ENCODE peak calls at places on chromosomes 1 and 21, in ten cellular contexts. Y, B, W, K, R, U, Q, G, S and L are unnamed samples.

GRCh38 chr1:15110867-15111230 is 42.7 kb upstream of the TMEM51 start:
- DNase-seq in Y (no peak), B (no peak), W (no peak), K (no peak), R (no peak), U (no peak), Q (no peak), G (no peak), S (no peak), L (no peak)

GRCh38 chr1:171566467-171566866 is 55.6 kb upstream of the MYOCOS start:
- DNase-seq in Y (no peak), B (no peak), W (peak; percentile 7), K (no peak), R (peak; percentile 9), U (no peak), Q (no peak), G (no peak), S (no peak), L (no peak)

GRCh38 chr1:59596432-59596831 is 218.3 kb upstream of the HOOK1 start:
- DNase-seq in Y (no peak), B (no peak), W (no peak), K (no peak), R (peak; percentile 90), U (no peak), Q (no peak), G (no peak), S (peak; percentile 86), L (no peak)

GRCh38 chr21:34892196-34892595 is 156.9 kb downstream of the RUNX1 start:
- DNase-seq in Y (no peak), B (no peak), W (peak; percentile 57), K (no peak), R (no peak), U (no peak), Q (no peak), G (no peak), S (peak; percentile 60), L (no peak)

GRCh38 chr1:160578175-160578693 is 1.1 kb downstream of the CD84 start:
- DNase-seq in Y (no peak), B (no peak), W (no peak), K (no peak), R (no peak), U (peak; percentile 25), Q (no peak), G (no peak), S (no peak), L (no peak)

GRCh38 chr1:155184835-155185782 is 11.5 kb downstream of the TRIM46 start:
- DNase-seq in Y (no peak), B (no peak), W (peak; percentile 69), K (no peak), R (no peak), U (no peak), Q (no peak), G (no peak), S (no peak), L (no peak)

GRCh38 chr1:78291443-78291842 is 199.3 kb upstream of the PTGFR start:
- DNase-seq in Y (no peak), B (no peak), W (no peak), K (no peak), R (peak; percentile 92), U (no peak), Q (no peak), G (no peak), S (no peak), L (no peak)

GRCh38 chr1:165516469-165516868 is 27.3 kb upstream of the LRRC52 start:
- DNase-seq in Y (no peak), B (no peak), W (no peak), K (no peak), R (no peak), U (no peak), Q (no peak), G (no peak), S (no peak), L (no peak)

GRCh38 chr1:210723646-210724045 is 394.9 kb downstream of the HHAT start:
- DNase-seq in Y (no peak), B (no peak), W (no peak), K (no peak), R (no peak), U (no peak), Q (no peak), G (no peak), S (no peak), L (no peak)

GRCh38 chr21:27190601-27191000 is 223.7 kb upstream of the ADAMTS5 start:
- DNase-seq in Y (no peak), B (no peak), W (no peak), K (no peak), R (peak; percentile 55), U (no peak), Q (no peak), G (no peak), S (peak; percentile 57), L (no peak)

GRCh38 chr21:16891821-16892220 is 621.0 kb upstream of the CXADR start:
- DNase-seq in Y (no peak), B (no peak), W (no peak), K (no peak), R (peak; percentile 50), U (no peak), Q (no peak), G (no peak), S (peak; percentile 97), L (no peak)

GRCh38 chr1:10791117-10791951 is 5.1 kb downstream of the CASZ1 start:
- DNase-seq in Y (no peak), B (no peak), W (peak; percentile 13), K (peak; percentile 44), R (no peak), U (no peak), Q (no peak), G (peak; percentile 41), S (no peak), L (no peak)

GRCh38 chr1:207803678-207804077 is 51.8 kb downstream of the CD46 start:
- DNase-seq in Y (no peak), B (no peak), W (no peak), K (no peak), R (no peak), U (no peak), Q (no peak), G (no peak), S (no peak), L (peak; percentile 65)

GRCh38 chr1:53362851-53363642 is 35.2 kb upstream of the LRP8 start:
- DNase-seq in Y (no peak), B (no peak), W (peak; percentile 16), K (no peak), R (no peak), U (no peak), Q (peak; percentile 28), G (peak; percentile 14), S (no peak), L (peak; percentile 78)

GRCh38 chr1:214617843-214618242 is 14.8 kb downstream of the CENPF start:
- DNase-seq in Y (no peak), B (no peak), W (no peak), K (no peak), R (no peak), U (no peak), Q (no peak), G (no peak), S (no peak), L (no peak)

GRCh38 chr1:20380616-20381035 is 90.0 kb downstream of the VWA5B1 start:
- DNase-seq in Y (no peak), B (no peak), W (no peak), K (no peak), R (peak; percentile 96), U (no peak), Q (no peak), G (no peak), S (peak; percentile 95), L (no peak)

GRCh38 chr1:86504130-86504479 is 35.4 kb downstream of the CLCA1 start:
- DNase-seq in Y (no peak), B (no peak), W (no peak), K (no peak), R (no peak), U (no peak), Q (no peak), G (no peak), S (peak; percentile 37), L (no peak)

GRCh38 chr1:34898220-34898820 is 31.1 kb downstream of the DLGAP3 start:
- DNase-seq in Y (no peak), B (no peak), W (no peak), K (no peak), R (no peak), U (no peak), Q (no peak), G (peak; percentile 6), S (no peak), L (no peak)

GRCh38 chr21:38675450-38675849 is 130.3 kb upstream of the ETS2 start:
- DNase-seq in Y (no peak), B (no peak), W (no peak), K (peak; percentile 12), R (no peak), U (no peak), Q (no peak), G (no peak), S (no peak), L (no peak)

GRCh38 chr1:24391882-24392603 is 21.5 kb downstream of the STPG1 start:
- DNase-seq in Y (no peak), B (peak; percentile 61), W (peak; percentile 72), K (peak; percentile 81), R (peak; percentile 55), U (peak; percentile 75), Q (peak; percentile 74), G (peak; percentile 57), S (no peak), L (peak; percentile 87)

GRCh38 chr1:47701741-47702515 is 264.1 kb downstream of the FOXD2 start:
- DNase-seq in Y (no peak), B (no peak), W (no peak), K (no peak), R (no peak), U (no peak), Q (peak; percentile 3), G (no peak), S (no peak), L (no peak)

GRCh38 chr21:38875694-38876492 is 70.2 kb downstream of the ETS2 start:
- DNase-seq in Y (no peak), B (no peak), W (peak; percentile 62), K (no peak), R (peak; percentile 79), U (no peak), Q (no peak), G (no peak), S (peak; percentile 59), L (no peak)

GRCh38 chr1:201461783-201462441 is 7.1 kb downstream of the PHLDA3 start:
- DNase-seq in Y (peak; percentile 85), B (no peak), W (no peak), K (no peak), R (peak; percentile 99), U (no peak), Q (no peak), G (no peak), S (peak; percentile 99), L (peak; percentile 92)